ENCODE peak calls at places on chromosomes 7 and 10, in four cellular contexts. C is neural progenitor cell, W is HepG2, U is HCT116. Y is an unnamed sample.

GRCh38 chr10:55410415-55410885 is 609.4 kb upstream of the PCDH15 start:
- DNase-seq in C (peak; percentile 92), W (no peak), U (no peak), Y (peak; percentile 81)

GRCh38 chr10:99548041-99548530 is 15.3 kb downstream of the NKX2-3 start:
- DNase-seq in C (peak; percentile 36), W (peak; percentile 32), U (peak; percentile 50), Y (peak; percentile 62)

GRCh38 chr7:7789551-7789988 is 71.2 kb upstream of the RPA3 start:
- DNase-seq in C (no peak), W (no peak), U (no peak), Y (no peak)

GRCh38 chr7:96508371-96508770 is 186.5 kb upstream of the SLC25A13 start:
- DNase-seq in C (no peak), W (no peak), U (no peak), Y (peak; percentile 50)

GRCh38 chr7:137684776-137685175 is 162.0 kb downstream of the DGKI start:
- DNase-seq in C (no peak), W (no peak), U (no peak), Y (no peak)

GRCh38 chr7:16850772-16851466 is 30.9 kb downstream of the AGR3 start:
- DNase-seq in C (no peak), W (no peak), U (no peak), Y (no peak)

GRCh38 chr7:54956865-54957264 is 62.0 kb upstream of the EGFR start:
- DNase-seq in C (no peak), W (no peak), U (no peak), Y (no peak)

GRCh38 chr7:114799522-114800133 is 122.3 kb upstream of the MDFIC start:
- DNase-seq in C (no peak), W (no peak), U (no peak), Y (no peak)

GRCh38 chr10:86899670-86900276 is 57.6 kb downstream of the MMRN2 start:
- DNase-seq in C (peak; percentile 75), W (peak; percentile 60), U (peak; percentile 39), Y (peak; percentile 87)

GRCh38 chr7:6015917-6016652 is 7.0 kb downstream of the AIMP2 start:
- DNase-seq in C (no peak), W (no peak), U (no peak), Y (peak; percentile 68)

GRCh38 chr7:18499407-18500197 is 4.1 kb downstream of the HDAC9 start:
- DNase-seq in C (no peak), W (no peak), U (no peak), Y (no peak)

GRCh38 chr10:63133787-63134557 is 844 bp downstream of the NRBF2 start:
- DNase-seq in C (no peak), W (no peak), U (no peak), Y (no peak)

GRCh38 chr10:124525751-124526600 is 64.4 kb downstream of the LHPP start:
- DNase-seq in C (no peak), W (no peak), U (no peak), Y (no peak)

GRCh38 chr7:44787762-44788161 is 8.7 kb upstream of the PPIA start:
- DNase-seq in C (no peak), W (no peak), U (no peak), Y (no peak)

GRCh38 chr7:44787041-44787440 is 9.4 kb upstream of the PPIA start:
- DNase-seq in C (no peak), W (no peak), U (no peak), Y (no peak)

GRCh38 chr7:44793919-44794715 is 2.4 kb upstream of the PPIA start:
- DNase-seq in C (no peak), W (peak; percentile 63), U (no peak), Y (no peak)

GRCh38 chr7:44789990-44790389 is 6.5 kb upstream of the PPIA start:
- DNase-seq in C (no peak), W (no peak), U (no peak), Y (no peak)

GRCh38 chr7:44791278-44792219 is 4.9 kb upstream of the PPIA start:
- DNase-seq in C (no peak), W (peak; percentile 57), U (no peak), Y (no peak)
- H3K4me3 ChIP-seq in C (no peak overlapping the region), W (peak overlapping the region; percentile 12), U (no peak overlapping the region), Y (no peak overlapping the region)

DNA sequence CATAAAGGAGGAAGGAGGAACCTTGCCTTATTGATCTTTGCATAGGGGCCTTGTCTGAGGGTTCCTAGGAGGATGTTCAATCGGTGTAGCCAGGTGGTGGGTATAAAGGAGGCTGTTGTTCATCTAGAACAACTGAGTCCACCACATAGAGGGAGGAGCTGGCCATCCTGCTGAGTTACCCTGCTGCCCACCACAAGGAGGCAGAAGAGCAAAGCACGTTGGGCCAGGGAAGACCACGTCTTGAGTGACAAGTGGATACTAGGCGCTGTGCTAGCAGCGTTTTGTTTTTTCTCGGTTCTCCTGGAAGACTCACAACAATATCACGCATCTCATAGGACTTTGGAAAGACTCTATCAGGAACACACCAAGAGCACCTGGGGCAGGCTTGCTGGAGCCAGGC is 20.0 kb downstream of the FOXI2 start:
- DNase-seq in C (no peak), W (no peak), U (peak; percentile 4), Y (no peak)
- TF ChIP-seq CTCF in C (peak; percentile 32), W (peak; percentile 26), U (peak; percentile 16), Y (no peak)

DNA sequence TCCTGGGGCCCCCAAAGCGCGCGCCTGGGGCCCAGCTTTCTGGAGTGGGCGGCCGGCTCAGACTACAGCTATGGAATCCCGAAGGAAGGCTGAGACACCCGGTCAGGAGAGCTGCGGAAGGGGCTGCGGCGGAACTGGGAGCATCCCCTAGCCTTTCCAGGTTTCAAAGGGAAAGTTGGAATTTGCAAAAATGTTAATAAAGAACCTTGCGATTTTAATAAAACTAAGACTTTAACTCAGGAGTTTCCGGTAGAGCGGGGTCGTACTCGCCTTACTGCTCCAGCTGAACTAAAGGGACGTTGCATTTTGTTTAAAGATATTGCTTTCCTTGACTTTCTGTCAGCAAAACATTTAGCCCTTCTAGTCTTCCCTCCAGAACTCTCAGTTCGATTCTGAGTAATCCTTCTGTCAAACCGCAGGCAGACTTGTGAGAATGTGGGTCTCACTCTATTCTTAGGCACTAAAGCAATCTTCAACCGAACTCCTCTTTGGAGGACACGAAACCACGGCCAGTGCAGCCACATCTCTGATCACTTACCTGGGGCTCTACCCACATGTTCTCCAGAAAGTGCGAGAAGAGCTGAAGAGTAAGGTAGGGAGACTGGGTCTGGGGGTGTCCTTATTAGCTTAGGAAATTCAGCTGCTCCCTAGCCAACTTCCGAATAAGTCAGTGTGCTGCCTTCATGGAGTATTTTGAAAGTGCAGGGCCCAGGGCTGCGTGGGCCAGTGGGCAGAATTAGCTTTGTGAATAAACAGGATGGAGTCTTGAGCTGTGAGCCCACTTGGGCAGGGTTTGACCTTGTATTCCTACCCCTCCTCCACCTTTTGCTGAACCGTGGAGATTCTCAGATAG is 1.9 kb downstream of the CYP26A1 start:
- DNase-seq in C (peak; percentile 48), W (no peak), U (no peak), Y (peak; percentile 56)
- H3K4me3 ChIP-seq in C (peak overlapping the region; percentile 66), W (no peak overlapping the region), U (no peak overlapping the region), Y (no peak overlapping the region)

GRCh38 chr7:75756340-75757297 is 15.4 kb downstream of the CCL26 start:
- DNase-seq in C (peak; percentile 31), W (peak; percentile 70), U (peak; percentile 22), Y (no peak)
- TF ChIP-seq CTCF in C (peak; percentile 49), W (peak; percentile 70), U (peak; percentile 38), Y (no peak)

GRCh38 chr7:22551768-22552513 is 52.0 kb upstream of the STEAP1B start:
- DNase-seq in C (no peak), W (no peak), U (no peak), Y (no peak)

GRCh38 chr7:22549667-22550513 is 49.9 kb upstream of the STEAP1B start:
- DNase-seq in C (peak; percentile 83), W (peak; percentile 7), U (peak; percentile 39), Y (no peak)

GRCh38 chr7:22549051-22549450 is 49.1 kb upstream of the STEAP1B start:
- DNase-seq in C (no peak), W (no peak), U (no peak), Y (no peak)

GRCh38 chr7:22548313-22548712 is 48.3 kb upstream of the STEAP1B start:
- DNase-seq in C (no peak), W (no peak), U (no peak), Y (no peak)

DNA sequence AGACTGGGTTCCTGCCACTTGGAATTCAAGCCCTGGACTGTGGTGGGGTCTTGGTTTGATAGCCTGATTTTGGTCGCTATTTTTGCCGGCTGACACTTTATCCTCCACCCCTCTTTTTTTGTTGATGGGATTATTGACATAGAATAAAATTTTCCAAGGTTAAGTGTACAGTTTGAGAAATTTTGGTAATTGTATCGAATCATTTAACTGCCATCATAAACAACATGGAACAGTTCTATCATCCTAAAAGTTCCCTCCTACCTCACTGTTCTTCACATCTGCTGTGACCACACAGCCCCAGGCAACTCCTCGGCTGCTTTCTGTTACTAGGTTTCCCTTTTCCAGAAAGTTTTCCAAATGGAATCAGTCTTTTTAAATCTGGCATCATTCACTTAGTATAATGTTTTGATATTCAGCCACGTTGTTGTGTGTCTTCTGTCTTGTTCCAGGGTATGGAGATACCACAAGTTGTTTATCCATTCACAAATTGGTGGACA is 50.6 kb upstream of the STEAP1B start:
- DNase-seq in C (no peak), W (no peak), U (no peak), Y (no peak)
- H3K4me3 ChIP-seq in C (peak overlapping the region; percentile 61), W (no peak overlapping the region), U (no peak overlapping the region), Y (no peak overlapping the region)

DNA sequence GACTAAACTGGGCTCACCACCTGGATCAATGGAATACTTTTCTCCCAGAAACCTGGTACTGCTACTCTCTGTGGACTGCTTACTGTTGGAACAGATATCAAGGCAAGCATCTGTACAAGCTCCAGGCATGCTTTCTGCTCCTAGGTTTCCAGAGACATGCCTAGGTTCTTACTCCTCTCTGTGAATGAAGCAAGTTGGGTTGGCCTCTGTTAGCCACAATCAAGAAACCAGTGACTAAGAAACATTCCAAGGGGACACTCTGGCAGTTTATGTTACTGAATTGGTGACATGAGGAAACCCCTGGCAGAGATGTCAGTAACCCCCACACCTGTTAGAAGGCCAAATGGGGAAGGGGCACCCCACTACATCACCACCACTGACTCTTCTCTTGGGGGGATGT is 121.9 kb downstream of the GFRA1 start:
- DNase-seq in C (no peak), W (no peak), U (no peak), Y (no peak)
- TF ChIP-seq CTCF in C (no peak), W (no peak), U (no peak), Y (no peak)

GRCh38 chr7:90698616-90699015 is 102.5 kb downstream of the CDK14 start:
- DNase-seq in C (no peak), W (no peak), U (no peak), Y (no peak)

GRCh38 chr7:90706067-90706716 is 110.1 kb downstream of the CDK14 start:
- DNase-seq in C (no peak), W (peak; percentile 2), U (no peak), Y (no peak)

GRCh38 chr7:90701771-90702170 is 105.7 kb downstream of the CDK14 start:
- DNase-seq in C (peak; percentile 63), W (no peak), U (no peak), Y (no peak)

GRCh38 chr7:90705391-90706066 is 109.4 kb downstream of the CDK14 start:
- DNase-seq in C (no peak), W (no peak), U (no peak), Y (no peak)

GRCh38 chr7:90701021-90701420 is 104.9 kb downstream of the CDK14 start:
- DNase-seq in C (no peak), W (no peak), U (no peak), Y (no peak)
- H3K4me3 ChIP-seq in C (no peak overlapping the region), W (no peak overlapping the region), U (no peak overlapping the region), Y (no peak overlapping the region)

GRCh38 chr7:132394283-132395003 is 181.8 kb downstream of the PLXNA4 start:
- DNase-seq in C (no peak), W (no peak), U (peak; percentile 2), Y (no peak)
- TF ChIP-seq CTCF in C (peak; percentile 36), W (peak; percentile 18), U (no peak), Y (no peak)

GRCh38 chr10:67792653-67793052 is 45.3 kb downstream of the DNAJC12 start:
- DNase-seq in C (no peak), W (no peak), U (no peak), Y (no peak)
- H3K4me3 ChIP-seq in C (no peak overlapping the region), W (no peak overlapping the region), U (no peak overlapping the region), Y (no peak overlapping the region)

Y was measured in lower leg skin.